ENCODE peak calls at places on chromosome 19, in seven cellular contexts. J, N, Q, M, B, C and O are unnamed samples.

GRCh38 chr19:35710784-35711723 is 6.7 kb downstream of the ZBTB32 start:
- DNase-seq in J (no peak), N (no peak), Q (peak), M (no peak), B (no peak), C (no peak), O (no peak)

GRCh38 chr19:8209111-8209964 is at the start of gene CERS4:
- DNase-seq in J (peak), N (peak), Q (peak), M (peak), B (peak), C (no peak), O (peak)

GRCh38 chr19:37333457-37333856 is 37.4 kb upstream of the ZNF527 start:
- DNase-seq in J (no peak), N (no peak), Q (no peak), M (peak), B (no peak), C (no peak), O (no peak)

GRCh38 chr19:38629568-38629967 is 10.6 kb downstream of the EIF3K start:
- DNase-seq in J (no peak), N (no peak), Q (no peak), M (no peak), B (no peak), C (no peak), O (no peak)

GRCh38 chr19:3785938-3786824 is at the start of gene MATK:
- DNase-seq in J (no peak), N (no peak), Q (peak), M (no peak), B (no peak), C (no peak), O (no peak)

GRCh38 chr19:55341191-55342043 is 1.7 kb downstream of the KMT5C start:
- DNase-seq in J (peak), N (no peak), Q (peak), M (peak), B (peak), C (no peak), O (peak)

GRCh38 chr19:39196320-39196719 is 444 bp upstream of the NCCRP1 start:
- DNase-seq in J (no peak), N (no peak), Q (no peak), M (no peak), B (no peak), C (no peak), O (no peak)

GRCh38 chr19:43620061-43621001 is 902 bp upstream of the ZNF428 start:
- DNase-seq in J (no peak), N (no peak), Q (peak), M (no peak), B (no peak), C (peak), O (no peak)

GRCh38 chr19:46256855-46257254 is 27.3 kb downstream of the IGFL1 start:
- DNase-seq in J (no peak), N (no peak), Q (no peak), M (no peak), B (no peak), C (no peak), O (no peak)

GRCh38 chr19:45767410-45767880 is 1.6 kb downstream of the SIX5 start:
- DNase-seq in J (no peak), N (no peak), Q (no peak), M (peak), B (peak), C (no peak), O (peak)

GRCh38 chr19:19421326-19421725 is 15.9 kb downstream of the GATAD2A start:
- DNase-seq in J (no peak), N (no peak), Q (no peak), M (no peak), B (no peak), C (no peak), O (no peak)

GRCh38 chr19:13475044-13475443 is 31.2 kb downstream of the CACNA1A start:
- DNase-seq in J (no peak), N (no peak), Q (no peak), M (no peak), B (no peak), C (no peak), O (no peak)